ENCODE peak calls at places on chromosomes 12 and 14, in ten cellular contexts. One of them, this sample, is unnamed.

GRCh38 chr12:102966200-102966941 is 8.9 kb downstream of the ASCL1 start:
- DNase-seq in activated CD8-positive, alpha-beta memory T cell treated with anti-CD3 and anti-CD28 coated beads, Interleukin-2, amount 10 ng/mL, durations not matched to agents 7 days and 5 days: no peak
- DNase-seq in activated gamma-delta T cell treated with Interleukin-2 at 50 U/mL for 16 hours: no peak
- DNase-seq in HTR-8/SVneo: no peak
- DNase-seq in amniotic epithelial cell: no peak
- DNase-seq in activated CD4-positive, alpha-beta T cell treated with anti-CD3 and anti-CD28 coated beads, Interleukin-2, amount 50 U/mL, for 24 hours: no peak
- DNase-seq in stimulated activated CD4-positive, alpha-beta T cell treated with anti-CD3 and anti-CD28 coated beads, Interleukin-12 subunit alpha, Interleukin-12 subunit beta, amount 100 ng/mL, for 48 hours: no peak
- DNase-seq in coronary artery: no peak
- DNase-seq in H9: no peak
- DNase-seq in GDM1: no peak
- DNase-seq in this sample: no peak

GRCh38 chr12:122785503-122785902 is 11.1 kb downstream of the CCDC62 start:
- DNase-seq in activated CD8-positive, alpha-beta memory T cell treated with anti-CD3 and anti-CD28 coated beads, Interleukin-2, amount 10 ng/mL, durations not matched to agents 7 days and 5 days: no peak
- DNase-seq in activated gamma-delta T cell treated with Interleukin-2 at 50 U/mL for 16 hours: no peak
- DNase-seq in HTR-8/SVneo: no peak
- DNase-seq in amniotic epithelial cell: no peak
- DNase-seq in activated CD4-positive, alpha-beta T cell treated with anti-CD3 and anti-CD28 coated beads, Interleukin-2, amount 50 U/mL, for 24 hours: no peak
- DNase-seq in stimulated activated CD4-positive, alpha-beta T cell treated with anti-CD3 and anti-CD28 coated beads, Interleukin-12 subunit alpha, Interleukin-12 subunit beta, amount 100 ng/mL, for 48 hours: no peak
- DNase-seq in coronary artery: no peak
- DNase-seq in H9: no peak
- DNase-seq in GDM1: no peak
- DNase-seq in this sample: no peak

GRCh38 chr14:100028990-100029677 is 36.1 kb upstream of the EVL start:
- DNase-seq in activated CD8-positive, alpha-beta memory T cell treated with anti-CD3 and anti-CD28 coated beads, Interleukin-2, amount 10 ng/mL, durations not matched to agents 7 days and 5 days: no peak
- DNase-seq in activated gamma-delta T cell treated with Interleukin-2 at 50 U/mL for 16 hours: no peak
- DNase-seq in HTR-8/SVneo: no peak
- DNase-seq in amniotic epithelial cell: peak; percentile 34
- DNase-seq in activated CD4-positive, alpha-beta T cell treated with anti-CD3 and anti-CD28 coated beads, Interleukin-2, amount 50 U/mL, for 24 hours: no peak
- DNase-seq in stimulated activated CD4-positive, alpha-beta T cell treated with anti-CD3 and anti-CD28 coated beads, Interleukin-12 subunit alpha, Interleukin-12 subunit beta, amount 100 ng/mL, for 48 hours: no peak
- DNase-seq in coronary artery: no peak
- DNase-seq in H9: no peak
- DNase-seq in GDM1: no peak
- DNase-seq in this sample: no peak

GRCh38 chr12:114689075-114689994 is 5.4 kb upstream of the TBX3 start:
- DNase-seq in activated CD8-positive, alpha-beta memory T cell treated with anti-CD3 and anti-CD28 coated beads, Interleukin-2, amount 10 ng/mL, durations not matched to agents 7 days and 5 days: no peak
- DNase-seq in activated gamma-delta T cell treated with Interleukin-2 at 50 U/mL for 16 hours: no peak
- DNase-seq in HTR-8/SVneo: no peak
- DNase-seq in amniotic epithelial cell: no peak
- DNase-seq in activated CD4-positive, alpha-beta T cell treated with anti-CD3 and anti-CD28 coated beads, Interleukin-2, amount 50 U/mL, for 24 hours: no peak
- DNase-seq in stimulated activated CD4-positive, alpha-beta T cell treated with anti-CD3 and anti-CD28 coated beads, Interleukin-12 subunit alpha, Interleukin-12 subunit beta, amount 100 ng/mL, for 48 hours: no peak
- DNase-seq in coronary artery: no peak
- DNase-seq in H9: no peak
- DNase-seq in GDM1: no peak
- DNase-seq in this sample: no peak

GRCh38 chr14:38145142-38145541 is 62.6 kb upstream of the SSTR1 start:
- DNase-seq in activated CD8-positive, alpha-beta memory T cell treated with anti-CD3 and anti-CD28 coated beads, Interleukin-2, amount 10 ng/mL, durations not matched to agents 7 days and 5 days: no peak
- DNase-seq in activated gamma-delta T cell treated with Interleukin-2 at 50 U/mL for 16 hours: no peak
- DNase-seq in HTR-8/SVneo: no peak
- DNase-seq in amniotic epithelial cell: no peak
- DNase-seq in activated CD4-positive, alpha-beta T cell treated with anti-CD3 and anti-CD28 coated beads, Interleukin-2, amount 50 U/mL, for 24 hours: no peak
- DNase-seq in stimulated activated CD4-positive, alpha-beta T cell treated with anti-CD3 and anti-CD28 coated beads, Interleukin-12 subunit alpha, Interleukin-12 subunit beta, amount 100 ng/mL, for 48 hours: no peak
- DNase-seq in coronary artery: no peak
- DNase-seq in H9: no peak
- DNase-seq in GDM1: no peak
- DNase-seq in this sample: no peak

GRCh38 chr14:100604709-100605108 is 17.5 kb upstream of the BEGAIN start:
- DNase-seq in activated CD8-positive, alpha-beta memory T cell treated with anti-CD3 and anti-CD28 coated beads, Interleukin-2, amount 10 ng/mL, durations not matched to agents 7 days and 5 days: no peak
- DNase-seq in activated gamma-delta T cell treated with Interleukin-2 at 50 U/mL for 16 hours: no peak
- DNase-seq in HTR-8/SVneo: no peak
- DNase-seq in amniotic epithelial cell: no peak
- DNase-seq in activated CD4-positive, alpha-beta T cell treated with anti-CD3 and anti-CD28 coated beads, Interleukin-2, amount 50 U/mL, for 24 hours: no peak
- DNase-seq in stimulated activated CD4-positive, alpha-beta T cell treated with anti-CD3 and anti-CD28 coated beads, Interleukin-12 subunit alpha, Interleukin-12 subunit beta, amount 100 ng/mL, for 48 hours: no peak
- DNase-seq in coronary artery: no peak
- DNase-seq in H9: no peak
- DNase-seq in GDM1: no peak
- DNase-seq in this sample: peak; percentile 30

GRCh38 chr12:54036620-54037359 is 3.9 kb downstream of the HOXC5 start:
- DNase-seq in activated CD8-positive, alpha-beta memory T cell treated with anti-CD3 and anti-CD28 coated beads, Interleukin-2, amount 10 ng/mL, durations not matched to agents 7 days and 5 days: no peak
- DNase-seq in activated gamma-delta T cell treated with Interleukin-2 at 50 U/mL for 16 hours: no peak
- DNase-seq in HTR-8/SVneo: no peak
- DNase-seq in amniotic epithelial cell: peak; percentile 63
- DNase-seq in activated CD4-positive, alpha-beta T cell treated with anti-CD3 and anti-CD28 coated beads, Interleukin-2, amount 50 U/mL, for 24 hours: no peak
- DNase-seq in stimulated activated CD4-positive, alpha-beta T cell treated with anti-CD3 and anti-CD28 coated beads, Interleukin-12 subunit alpha, Interleukin-12 subunit beta, amount 100 ng/mL, for 48 hours: no peak
- DNase-seq in coronary artery: no peak
- DNase-seq in H9: no peak
- DNase-seq in GDM1: no peak
- DNase-seq in this sample: no peak

GRCh38 chr12:80868576-80868975 is 69.2 kb downstream of the LIN7A start:
- DNase-seq in activated CD8-positive, alpha-beta memory T cell treated with anti-CD3 and anti-CD28 coated beads, Interleukin-2, amount 10 ng/mL, durations not matched to agents 7 days and 5 days: no peak
- DNase-seq in activated gamma-delta T cell treated with Interleukin-2 at 50 U/mL for 16 hours: no peak
- DNase-seq in HTR-8/SVneo: no peak
- DNase-seq in amniotic epithelial cell: no peak
- DNase-seq in activated CD4-positive, alpha-beta T cell treated with anti-CD3 and anti-CD28 coated beads, Interleukin-2, amount 50 U/mL, for 24 hours: no peak
- DNase-seq in stimulated activated CD4-positive, alpha-beta T cell treated with anti-CD3 and anti-CD28 coated beads, Interleukin-12 subunit alpha, Interleukin-12 subunit beta, amount 100 ng/mL, for 48 hours: no peak
- DNase-seq in coronary artery: no peak
- DNase-seq in H9: no peak
- DNase-seq in GDM1: no peak
- DNase-seq in this sample: no peak

GRCh38 chr12:64625243-64626077 is 15.2 kb downstream of the RASSF3 start:
- DNase-seq in activated CD8-positive, alpha-beta memory T cell treated with anti-CD3 and anti-CD28 coated beads, Interleukin-2, amount 10 ng/mL, durations not matched to agents 7 days and 5 days: peak; percentile 35
- DNase-seq in activated gamma-delta T cell treated with Interleukin-2 at 50 U/mL for 16 hours: no peak
- DNase-seq in HTR-8/SVneo: no peak
- DNase-seq in amniotic epithelial cell: peak; percentile 93
- DNase-seq in activated CD4-positive, alpha-beta T cell treated with anti-CD3 and anti-CD28 coated beads, Interleukin-2, amount 50 U/mL, for 24 hours: peak; percentile 21
- DNase-seq in stimulated activated CD4-positive, alpha-beta T cell treated with anti-CD3 and anti-CD28 coated beads, Interleukin-12 subunit alpha, Interleukin-12 subunit beta, amount 100 ng/mL, for 48 hours: no peak
- DNase-seq in coronary artery: peak; percentile 88
- DNase-seq in H9: no peak
- DNase-seq in GDM1: peak; percentile 73
- DNase-seq in this sample: peak; percentile 52

GRCh38 chr14:39033371-39033770 is 69.7 kb downstream of the SEC23A start:
- DNase-seq in activated CD8-positive, alpha-beta memory T cell treated with anti-CD3 and anti-CD28 coated beads, Interleukin-2, amount 10 ng/mL, durations not matched to agents 7 days and 5 days: no peak
- DNase-seq in activated gamma-delta T cell treated with Interleukin-2 at 50 U/mL for 16 hours: no peak
- DNase-seq in HTR-8/SVneo: no peak
- DNase-seq in amniotic epithelial cell: peak; percentile 38
- DNase-seq in activated CD4-positive, alpha-beta T cell treated with anti-CD3 and anti-CD28 coated beads, Interleukin-2, amount 50 U/mL, for 24 hours: no peak
- DNase-seq in stimulated activated CD4-positive, alpha-beta T cell treated with anti-CD3 and anti-CD28 coated beads, Interleukin-12 subunit alpha, Interleukin-12 subunit beta, amount 100 ng/mL, for 48 hours: no peak
- DNase-seq in coronary artery: no peak
- DNase-seq in H9: no peak
- DNase-seq in GDM1: no peak
- DNase-seq in this sample: no peak

GRCh38 chr12:102498471-102498870 is 18.1 kb upstream of the IGF1 start:
- DNase-seq in activated CD8-positive, alpha-beta memory T cell treated with anti-CD3 and anti-CD28 coated beads, Interleukin-2, amount 10 ng/mL, durations not matched to agents 7 days and 5 days: no peak
- DNase-seq in activated gamma-delta T cell treated with Interleukin-2 at 50 U/mL for 16 hours: no peak
- DNase-seq in HTR-8/SVneo: no peak
- DNase-seq in amniotic epithelial cell: no peak
- DNase-seq in activated CD4-positive, alpha-beta T cell treated with anti-CD3 and anti-CD28 coated beads, Interleukin-2, amount 50 U/mL, for 24 hours: no peak
- DNase-seq in stimulated activated CD4-positive, alpha-beta T cell treated with anti-CD3 and anti-CD28 coated beads, Interleukin-12 subunit alpha, Interleukin-12 subunit beta, amount 100 ng/mL, for 48 hours: no peak
- DNase-seq in coronary artery: no peak
- DNase-seq in H9: no peak
- DNase-seq in GDM1: no peak
- DNase-seq in this sample: no peak

GRCh38 chr14:23561873-23562821 is 5.4 kb downstream of the AP1G2 start:
- DNase-seq in activated CD8-positive, alpha-beta memory T cell treated with anti-CD3 and anti-CD28 coated beads, Interleukin-2, amount 10 ng/mL, durations not matched to agents 7 days and 5 days: no peak
- DNase-seq in activated gamma-delta T cell treated with Interleukin-2 at 50 U/mL for 16 hours: no peak
- DNase-seq in HTR-8/SVneo: no peak
- DNase-seq in amniotic epithelial cell: no peak
- DNase-seq in activated CD4-positive, alpha-beta T cell treated with anti-CD3 and anti-CD28 coated beads, Interleukin-2, amount 50 U/mL, for 24 hours: no peak
- DNase-seq in stimulated activated CD4-positive, alpha-beta T cell treated with anti-CD3 and anti-CD28 coated beads, Interleukin-12 subunit alpha, Interleukin-12 subunit beta, amount 100 ng/mL, for 48 hours: no peak
- DNase-seq in coronary artery: no peak
- DNase-seq in H9: no peak
- DNase-seq in GDM1: no peak
- DNase-seq in this sample: no peak

GRCh38 chr12:132593938-132594358 is 16.4 kb downstream of the LRCOL1 start:
- DNase-seq in activated CD8-positive, alpha-beta memory T cell treated with anti-CD3 and anti-CD28 coated beads, Interleukin-2, amount 10 ng/mL, durations not matched to agents 7 days and 5 days: no peak
- DNase-seq in activated gamma-delta T cell treated with Interleukin-2 at 50 U/mL for 16 hours: no peak
- DNase-seq in HTR-8/SVneo: peak; percentile 93
- DNase-seq in amniotic epithelial cell: peak; percentile 91
- DNase-seq in activated CD4-positive, alpha-beta T cell treated with anti-CD3 and anti-CD28 coated beads, Interleukin-2, amount 50 U/mL, for 24 hours: no peak
- DNase-seq in stimulated activated CD4-positive, alpha-beta T cell treated with anti-CD3 and anti-CD28 coated beads, Interleukin-12 subunit alpha, Interleukin-12 subunit beta, amount 100 ng/mL, for 48 hours: peak; percentile 9
- DNase-seq in coronary artery: no peak
- DNase-seq in H9: peak; percentile 97
- DNase-seq in GDM1: peak; percentile 59
- DNase-seq in this sample: peak; percentile 49

GRCh38 chr14:96309128-96309906 is 53.3 kb downstream of the BDKRB1 start:
- DNase-seq in activated CD8-positive, alpha-beta memory T cell treated with anti-CD3 and anti-CD28 coated beads, Interleukin-2, amount 10 ng/mL, durations not matched to agents 7 days and 5 days: no peak
- DNase-seq in activated gamma-delta T cell treated with Interleukin-2 at 50 U/mL for 16 hours: no peak
- DNase-seq in HTR-8/SVneo: no peak
- DNase-seq in amniotic epithelial cell: no peak
- DNase-seq in activated CD4-positive, alpha-beta T cell treated with anti-CD3 and anti-CD28 coated beads, Interleukin-2, amount 50 U/mL, for 24 hours: no peak
- DNase-seq in stimulated activated CD4-positive, alpha-beta T cell treated with anti-CD3 and anti-CD28 coated beads, Interleukin-12 subunit alpha, Interleukin-12 subunit beta, amount 100 ng/mL, for 48 hours: no peak
- DNase-seq in coronary artery: no peak
- DNase-seq in H9: no peak
- DNase-seq in GDM1: no peak
- DNase-seq in this sample: peak; percentile 58

GRCh38 chr14:96053600-96054381 is 14.6 kb downstream of the C14orf132 start:
- DNase-seq in activated CD8-positive, alpha-beta memory T cell treated with anti-CD3 and anti-CD28 coated beads, Interleukin-2, amount 10 ng/mL, durations not matched to agents 7 days and 5 days: no peak
- DNase-seq in activated gamma-delta T cell treated with Interleukin-2 at 50 U/mL for 16 hours: no peak
- DNase-seq in HTR-8/SVneo: no peak
- DNase-seq in amniotic epithelial cell: peak; percentile 94
- DNase-seq in activated CD4-positive, alpha-beta T cell treated with anti-CD3 and anti-CD28 coated beads, Interleukin-2, amount 50 U/mL, for 24 hours: no peak
- DNase-seq in stimulated activated CD4-positive, alpha-beta T cell treated with anti-CD3 and anti-CD28 coated beads, Interleukin-12 subunit alpha, Interleukin-12 subunit beta, amount 100 ng/mL, for 48 hours: no peak
- DNase-seq in coronary artery: peak; percentile 84
- DNase-seq in H9: no peak
- DNase-seq in GDM1: no peak
- DNase-seq in this sample: no peak

GRCh38 chr14:104587641-104588040 is 8.1 kb downstream of the C14orf180 start:
- DNase-seq in activated CD8-positive, alpha-beta memory T cell treated with anti-CD3 and anti-CD28 coated beads, Interleukin-2, amount 10 ng/mL, durations not matched to agents 7 days and 5 days: no peak
- DNase-seq in activated gamma-delta T cell treated with Interleukin-2 at 50 U/mL for 16 hours: no peak
- DNase-seq in HTR-8/SVneo: no peak
- DNase-seq in amniotic epithelial cell: no peak
- DNase-seq in activated CD4-positive, alpha-beta T cell treated with anti-CD3 and anti-CD28 coated beads, Interleukin-2, amount 50 U/mL, for 24 hours: no peak
- DNase-seq in stimulated activated CD4-positive, alpha-beta T cell treated with anti-CD3 and anti-CD28 coated beads, Interleukin-12 subunit alpha, Interleukin-12 subunit beta, amount 100 ng/mL, for 48 hours: no peak
- DNase-seq in coronary artery: no peak
- DNase-seq in H9: no peak
- DNase-seq in GDM1: no peak
- DNase-seq in this sample: no peak

GRCh38 chr12:56244494-56244893 is 13.7 kb downstream of the ANKRD52 start:
- DNase-seq in activated CD8-positive, alpha-beta memory T cell treated with anti-CD3 and anti-CD28 coated beads, Interleukin-2, amount 10 ng/mL, durations not matched to agents 7 days and 5 days: no peak
- DNase-seq in activated gamma-delta T cell treated with Interleukin-2 at 50 U/mL for 16 hours: no peak
- DNase-seq in HTR-8/SVneo: no peak
- DNase-seq in amniotic epithelial cell: no peak
- DNase-seq in activated CD4-positive, alpha-beta T cell treated with anti-CD3 and anti-CD28 coated beads, Interleukin-2, amount 50 U/mL, for 24 hours: no peak
- DNase-seq in stimulated activated CD4-positive, alpha-beta T cell treated with anti-CD3 and anti-CD28 coated beads, Interleukin-12 subunit alpha, Interleukin-12 subunit beta, amount 100 ng/mL, for 48 hours: no peak
- DNase-seq in coronary artery: no peak
- DNase-seq in H9: no peak
- DNase-seq in GDM1: no peak
- DNase-seq in this sample: no peak

GRCh38 chr12:96698965-96699364 is 208.1 kb upstream of the NEDD1 start:
- DNase-seq in activated CD8-positive, alpha-beta memory T cell treated with anti-CD3 and anti-CD28 coated beads, Interleukin-2, amount 10 ng/mL, durations not matched to agents 7 days and 5 days: no peak
- DNase-seq in activated gamma-delta T cell treated with Interleukin-2 at 50 U/mL for 16 hours: no peak
- DNase-seq in HTR-8/SVneo: no peak
- DNase-seq in amniotic epithelial cell: no peak
- DNase-seq in activated CD4-positive, alpha-beta T cell treated with anti-CD3 and anti-CD28 coated beads, Interleukin-2, amount 50 U/mL, for 24 hours: no peak
- DNase-seq in stimulated activated CD4-positive, alpha-beta T cell treated with anti-CD3 and anti-CD28 coated beads, Interleukin-12 subunit alpha, Interleukin-12 subunit beta, amount 100 ng/mL, for 48 hours: no peak
- DNase-seq in coronary artery: no peak
- DNase-seq in H9: no peak
- DNase-seq in GDM1: no peak
- DNase-seq in this sample: no peak

GRCh38 chr14:76961631-76962302 is 66.7 kb downstream of the IRF2BPL start:
- DNase-seq in activated CD8-positive, alpha-beta memory T cell treated with anti-CD3 and anti-CD28 coated beads, Interleukin-2, amount 10 ng/mL, durations not matched to agents 7 days and 5 days: peak; percentile 99
- DNase-seq in activated gamma-delta T cell treated with Interleukin-2 at 50 U/mL for 16 hours: peak; percentile 95
- DNase-seq in HTR-8/SVneo: peak; percentile 99
- DNase-seq in amniotic epithelial cell: peak; percentile 95
- DNase-seq in activated CD4-positive, alpha-beta T cell treated with anti-CD3 and anti-CD28 coated beads, Interleukin-2, amount 50 U/mL, for 24 hours: peak; percentile 98
- DNase-seq in stimulated activated CD4-positive, alpha-beta T cell treated with anti-CD3 and anti-CD28 coated beads, Interleukin-12 subunit alpha, Interleukin-12 subunit beta, amount 100 ng/mL, for 48 hours: peak; percentile 99
- DNase-seq in coronary artery: peak; percentile 91
- DNase-seq in H9: peak; percentile 99
- DNase-seq in GDM1: peak; percentile 82
- DNase-seq in this sample: peak; percentile 83

GRCh38 chr12:14952295-14952995 is 9.0 kb downstream of the ARHGDIB start:
- DNase-seq in activated CD8-positive, alpha-beta memory T cell treated with anti-CD3 and anti-CD28 coated beads, Interleukin-2, amount 10 ng/mL, durations not matched to agents 7 days and 5 days: peak; percentile 67
- DNase-seq in activated gamma-delta T cell treated with Interleukin-2 at 50 U/mL for 16 hours: peak; percentile 33
- DNase-seq in HTR-8/SVneo: peak; percentile 4
- DNase-seq in amniotic epithelial cell: peak; percentile 97
- DNase-seq in activated CD4-positive, alpha-beta T cell treated with anti-CD3 and anti-CD28 coated beads, Interleukin-2, amount 50 U/mL, for 24 hours: peak; percentile 49
- DNase-seq in stimulated activated CD4-positive, alpha-beta T cell treated with anti-CD3 and anti-CD28 coated beads, Interleukin-12 subunit alpha, Interleukin-12 subunit beta, amount 100 ng/mL, for 48 hours: no peak
- DNase-seq in coronary artery: no peak
- DNase-seq in H9: no peak
- DNase-seq in GDM1: no peak
- DNase-seq in this sample: no peak

GRCh38 chr12:46419675-46420074 is 47.1 kb upstream of the SLC38A2 start:
- DNase-seq in activated CD8-positive, alpha-beta memory T cell treated with anti-CD3 and anti-CD28 coated beads, Interleukin-2, amount 10 ng/mL, durations not matched to agents 7 days and 5 days: no peak
- DNase-seq in activated gamma-delta T cell treated with Interleukin-2 at 50 U/mL for 16 hours: no peak
- DNase-seq in HTR-8/SVneo: no peak
- DNase-seq in amniotic epithelial cell: no peak
- DNase-seq in activated CD4-positive, alpha-beta T cell treated with anti-CD3 and anti-CD28 coated beads, Interleukin-2, amount 50 U/mL, for 24 hours: no peak
- DNase-seq in stimulated activated CD4-positive, alpha-beta T cell treated with anti-CD3 and anti-CD28 coated beads, Interleukin-12 subunit alpha, Interleukin-12 subunit beta, amount 100 ng/mL, for 48 hours: no peak
- DNase-seq in coronary artery: no peak
- DNase-seq in H9: no peak
- DNase-seq in GDM1: no peak
- DNase-seq in this sample: no peak

This sample was measured in Peyer's patch.